ENCODE peak calls at places on chromosomes 3 and 15, in five cellular contexts. B is GM23248, A is WERI-Rb-1, J is left lung, O is cardiac muscle cell. D is an unnamed sample. For H3K27me3, the result is how much of the 10 kb centered on the place peaks cover.

GRCh38 chr15:52080031-52080430 is 32.5 kb downstream of the BCL2L10 start:
- DNase-seq in B (no peak), A (no peak), J (no peak), O (no peak), D (no peak)

GRCh38 chr15:33587773-33588172 is 277.0 kb downstream of the RYR3 start:
- DNase-seq in B (peak), A (no peak), J (no peak), O (no peak), D (no peak)

GRCh38 chr3:187256217-187256616 is 35.3 kb downstream of the MASP1 start:
- DNase-seq in B (no peak), A (no peak), J (no peak), O (no peak), D (no peak)

GRCh38 chr3:108486272-108486787 is 24.1 kb downstream of the MYH15 start:
- DNase-seq in B (no peak), A (no peak), J (no peak), O (no peak), D (no peak)

GRCh38 chr3:142828703-142829304 is 60.1 kb downstream of the PCOLCE2 start:
- DNase-seq in B (peak), A (peak), J (peak), O (peak), D (peak)

GRCh38 chr3:146221276-146221675 is 29.6 kb downstream of the PLSCR4 start:
- DNase-seq in B (peak), A (no peak), J (no peak), O (no peak), D (no peak)

GRCh38 chr3:78275420-78275852 is 1235.5 kb downstream of the ROBO2 start:
- DNase-seq in B (no peak), A (no peak), J (no peak), O (no peak), D (no peak)

GRCh38 chr3:72968280-72968679 is 28.3 kb upstream of the PPP4R2 start:
- DNase-seq in B (no peak), A (no peak), J (no peak), O (no peak), D (no peak)

GRCh38 chr3:100527347-100527735 is 34.9 kb downstream of the TMEM45A start:
- DNase-seq in B (peak), A (no peak), J (no peak), O (no peak), D (no peak)

GRCh38 chr3:55675478-55675877 is 188.4 kb upstream of the WNT5A start:
- DNase-seq in B (no peak), A (no peak), J (no peak), O (no peak), D (no peak)

GRCh38 chr3:132645058-132645457 is 14.6 kb downstream of the ACAD11 start:
- DNase-seq in B (no peak), A (no peak), J (no peak), O (no peak), D (no peak)

GRCh38 chr3:189337672-189338071 is 165.9 kb downstream of the TPRG1 start:
- DNase-seq in B (no peak), A (peak), J (no peak), O (no peak), D (no peak)

GRCh38 chr15:49082960-49083359 is 36.7 kb upstream of the SECISBP2L start:
- DNase-seq in B (peak), A (no peak), J (no peak), O (no peak), D (no peak)

GRCh38 chr3:33883538-33884203 is 85.2 kb downstream of the PDCD6IP start:
- DNase-seq in B (peak), A (peak), J (no peak), O (peak), D (peak)

GRCh38 chr3:65597225-65597951 is 441.3 kb downstream of the MAGI1 start:
- DNase-seq in B (peak), A (peak), J (peak), O (peak), D (no peak)

GRCh38 chr15:100191161-100191560 is 150.6 kb downstream of the ADAMTS17 start:
- DNase-seq in B (no peak), A (no peak), J (no peak), O (no peak), D (no peak)

GRCh38 chr3:159781867-159782266 is 206.8 kb upstream of the IL12A start:
- DNase-seq in B (no peak), A (no peak), J (no peak), O (no peak), D (no peak)

GRCh38 chr3:65561617-65562016 is 477.1 kb downstream of the MAGI1 start:
- DNase-seq in B (no peak), A (no peak), J (no peak), O (no peak), D (no peak)

GRCh38 chr3:194705227-194705626 is 19.5 kb downstream of the FAM43A start:
- DNase-seq in B (no peak), A (no peak), J (no peak), O (no peak), D (no peak)

GRCh38 chr3:26437678-26438077 is 184.9 kb upstream of the LRRC3B start:
- DNase-seq in B (peak), A (no peak), J (no peak), O (no peak), D (no peak)

GRCh38 chr3:196688349-196688748 is 23.7 kb downstream of the CEP19 start:
- DNase-seq in B (peak), A (no peak), J (peak), O (no peak), D (no peak)

GRCh38 chr3:52090620-52091468 is 34.5 kb upstream of the DUSP7 start:
- DNase-seq in B (no peak), A (no peak), J (peak), O (no peak), D (no peak)

GRCh38 chr3:183315739-183316138 is 62.7 kb downstream of the B3GNT5 start:
- DNase-seq in B (no peak), A (no peak), J (no peak), O (no peak), D (no peak)

GRCh38 chr3:160157321-160157720 is 67.9 kb upstream of the C3orf80 start:
- DNase-seq in B (no peak), A (no peak), J (no peak), O (no peak), D (no peak)

GRCh38 chr3:141393151-141394076 is 25.1 kb downstream of the ZBTB38 start:
- DNase-seq in B (no peak), A (no peak), J (no peak), O (no peak), D (no peak)

GRCh38 chr3:192062186-192062585 is 601.2 kb downstream of the PYDC2 start:
- DNase-seq in B (no peak), A (no peak), J (no peak), O (no peak), D (no peak)

GRCh38 chr15:66452971-66453580 is 44.5 kb downstream of the SNAPC5 start:
- DNase-seq in B (no peak), A (no peak), J (no peak), O (no peak), D (peak)

GRCh38 chr3:10992017-10992945 is at the start of gene SLC6A1:
- DNase-seq in B (peak), A (peak), J (no peak), O (peak), D (no peak)

DNA sequence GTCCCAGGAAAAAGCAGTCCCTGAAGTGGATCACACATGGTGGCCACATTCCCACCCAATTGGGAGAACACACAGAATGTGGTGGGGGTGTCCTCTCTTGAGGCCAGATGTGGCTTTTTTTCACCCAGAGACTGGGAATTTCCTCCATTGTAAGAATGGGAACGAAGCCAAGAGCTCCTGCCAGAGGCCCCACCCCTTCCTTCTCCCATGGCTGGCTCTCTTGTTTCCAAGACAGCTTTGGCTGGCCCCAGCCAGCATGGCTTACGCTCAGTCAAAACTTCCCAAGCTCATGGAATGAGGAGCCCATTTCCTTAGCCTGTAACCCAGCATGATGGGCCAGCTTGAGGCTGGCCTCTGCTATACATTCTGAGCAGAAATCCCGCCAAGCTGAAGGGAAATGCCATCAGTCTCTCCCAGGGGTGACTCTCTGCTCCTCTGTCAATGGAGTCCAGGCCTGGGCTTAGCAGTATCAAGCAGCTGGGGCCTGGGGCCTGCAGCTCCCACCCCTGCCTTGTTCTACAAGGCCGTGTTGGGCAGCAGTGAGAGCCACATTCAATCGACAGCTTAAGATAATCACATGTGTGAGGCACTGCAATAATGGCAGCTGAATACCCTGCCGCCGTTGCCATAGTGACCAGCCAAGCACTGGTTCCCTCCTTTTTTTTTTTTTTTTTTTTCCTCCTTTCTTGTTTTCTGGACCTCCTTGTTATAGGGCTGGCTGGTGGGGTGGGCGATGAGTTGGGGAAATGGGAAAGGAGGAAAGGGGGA is 142.4 kb downstream of the EPHB1 start:
- DNase-seq in B (no peak), A (peak), J (no peak), O (no peak), D (no peak)
- H3K27me3 ChIP-seq in B (under half), A (under half), J (under half), O (under half), D (under half)

GRCh38 chr3:50354850-50355249 is 4.2 kb downstream of the CYB561D2 start:
- DNase-seq in B (no peak), A (no peak), J (peak), O (no peak), D (no peak)

GRCh38 chr3:50356553-50356952 is 2.8 kb downstream of the TMEM115 start:
- DNase-seq in B (peak), A (no peak), J (peak), O (no peak), D (no peak)

GRCh38 chr3:50354186-50354764 is 3.6 kb downstream of the CYB561D2 start:
- DNase-seq in B (no peak), A (no peak), J (peak), O (no peak), D (no peak)

GRCh38 chr3:50358355-50358926 is 880 bp downstream of the TMEM115 start:
- DNase-seq in B (peak), A (no peak), J (peak), O (no peak), D (no peak)

DNA sequence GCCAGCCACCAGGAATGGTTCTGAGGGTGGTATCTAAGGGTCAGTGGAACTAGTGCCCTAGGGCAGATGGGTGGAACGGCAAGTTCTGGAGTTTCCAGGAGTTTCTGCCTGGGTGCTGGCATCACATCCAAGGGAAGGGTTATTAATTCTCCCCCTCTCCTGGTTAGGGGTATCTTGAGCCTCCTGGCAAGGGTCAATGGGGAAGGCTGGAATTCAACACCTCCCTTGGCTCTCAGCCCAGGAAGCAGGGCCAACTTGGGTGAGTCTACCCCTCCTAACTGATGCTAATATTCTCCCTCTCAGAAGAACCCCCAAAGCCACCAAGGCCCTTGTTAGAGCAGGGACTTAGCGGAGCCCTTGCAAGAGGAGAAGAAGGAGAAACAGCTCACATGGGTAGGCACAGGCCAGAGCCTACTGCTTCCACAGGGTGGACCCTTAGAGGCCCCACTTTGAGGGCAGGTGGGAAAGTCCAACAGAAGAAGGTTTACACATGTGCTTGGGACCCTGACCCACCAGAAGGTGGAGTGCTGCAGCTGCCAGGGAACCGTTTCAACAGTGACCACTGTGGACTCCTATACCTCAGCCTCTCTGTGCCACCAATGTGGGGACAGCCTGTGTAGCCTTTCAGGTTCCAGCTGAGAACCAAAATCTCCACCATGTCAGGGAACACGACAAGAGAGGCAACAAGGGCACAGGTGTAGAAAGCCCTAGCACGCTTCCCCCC is 3.3 kb downstream of the TMEM115 start:
- DNase-seq in B (peak), A (no peak), J (peak), O (no peak), D (no peak)
- H3K4me3 ChIP-seq in B (peak), A (no peak), J (no peak), O (no peak), D (peak)

DNA sequence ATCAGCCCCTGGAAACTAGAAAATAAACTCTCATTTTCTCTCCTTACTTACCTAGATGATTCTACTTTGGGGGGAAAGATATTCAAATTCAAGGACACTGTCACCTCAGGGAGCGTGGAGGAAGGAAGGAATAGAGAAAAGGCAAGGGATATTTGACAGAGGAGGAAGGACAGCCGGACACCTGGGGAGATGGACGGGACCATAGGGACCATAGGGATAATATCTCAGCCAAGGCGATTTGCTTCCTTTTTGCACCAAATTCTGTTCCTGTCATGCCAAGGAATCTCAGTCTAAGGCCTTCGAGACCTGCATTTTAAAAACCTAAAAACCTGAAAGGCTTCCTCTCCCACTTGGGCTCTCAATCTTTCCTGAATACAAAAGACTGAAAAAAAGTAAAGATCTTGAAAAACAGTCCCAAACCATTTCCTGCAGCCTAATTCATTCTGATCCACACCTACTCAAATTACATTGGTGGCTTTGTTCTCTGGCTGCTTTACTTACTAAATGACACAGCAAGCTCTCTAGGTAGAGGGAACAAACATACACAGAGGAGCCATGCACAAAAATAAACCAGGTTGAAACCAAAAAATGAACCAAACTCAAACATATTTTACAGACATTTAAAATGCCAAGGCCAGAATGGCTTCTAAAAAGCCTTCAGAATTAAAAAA is 73.8 kb upstream of the SLC24A5 start:
- DNase-seq in B (no peak), A (no peak), J (no peak), O (no peak), D (no peak)
- H3K27ac ChIP-seq in B (no peak), A (no peak), J (no peak), O (no peak), D (no peak)

DNA sequence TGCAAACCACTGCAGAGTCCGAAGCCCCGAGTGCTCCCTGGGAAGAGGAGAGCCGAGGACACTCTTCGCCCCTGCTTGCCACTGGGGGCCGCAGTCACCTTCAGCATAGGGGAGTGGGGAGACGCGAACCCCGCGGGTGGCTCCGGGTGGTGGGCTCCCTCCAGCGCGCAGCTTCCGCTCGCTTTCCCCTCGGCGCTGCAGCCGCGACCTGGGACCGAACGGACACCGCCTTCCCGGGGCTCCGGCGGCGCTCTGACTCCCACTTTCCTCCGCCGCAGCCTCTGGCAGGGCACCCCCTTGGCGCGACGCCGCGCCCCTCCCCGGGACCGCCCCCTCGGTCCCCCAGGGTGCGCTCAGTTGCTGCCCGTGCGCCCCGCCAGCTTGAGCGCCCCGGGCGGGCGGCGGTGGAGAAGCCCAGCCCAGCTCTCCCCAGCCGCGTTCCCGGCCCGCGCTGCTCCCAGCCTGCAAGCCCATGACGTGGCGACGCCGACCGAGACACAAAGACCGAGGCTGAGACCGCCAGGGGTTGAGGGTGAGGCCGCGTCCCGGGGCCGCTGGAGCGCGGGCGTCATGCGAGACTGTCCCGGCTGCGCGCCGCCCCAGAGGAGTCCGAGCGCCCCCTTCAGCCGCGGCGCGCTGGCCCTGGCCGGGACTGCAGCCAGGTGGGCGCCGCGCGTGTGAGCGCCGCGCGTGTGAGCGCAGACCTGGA is at the start of gene MINAR1:
- DNase-seq in B (peak), A (peak), J (peak), O (peak), D (no peak)
- H3K27me3 ChIP-seq in B (under half), A (under half), J (half or more), O (half or more), D (under half)

DNA sequence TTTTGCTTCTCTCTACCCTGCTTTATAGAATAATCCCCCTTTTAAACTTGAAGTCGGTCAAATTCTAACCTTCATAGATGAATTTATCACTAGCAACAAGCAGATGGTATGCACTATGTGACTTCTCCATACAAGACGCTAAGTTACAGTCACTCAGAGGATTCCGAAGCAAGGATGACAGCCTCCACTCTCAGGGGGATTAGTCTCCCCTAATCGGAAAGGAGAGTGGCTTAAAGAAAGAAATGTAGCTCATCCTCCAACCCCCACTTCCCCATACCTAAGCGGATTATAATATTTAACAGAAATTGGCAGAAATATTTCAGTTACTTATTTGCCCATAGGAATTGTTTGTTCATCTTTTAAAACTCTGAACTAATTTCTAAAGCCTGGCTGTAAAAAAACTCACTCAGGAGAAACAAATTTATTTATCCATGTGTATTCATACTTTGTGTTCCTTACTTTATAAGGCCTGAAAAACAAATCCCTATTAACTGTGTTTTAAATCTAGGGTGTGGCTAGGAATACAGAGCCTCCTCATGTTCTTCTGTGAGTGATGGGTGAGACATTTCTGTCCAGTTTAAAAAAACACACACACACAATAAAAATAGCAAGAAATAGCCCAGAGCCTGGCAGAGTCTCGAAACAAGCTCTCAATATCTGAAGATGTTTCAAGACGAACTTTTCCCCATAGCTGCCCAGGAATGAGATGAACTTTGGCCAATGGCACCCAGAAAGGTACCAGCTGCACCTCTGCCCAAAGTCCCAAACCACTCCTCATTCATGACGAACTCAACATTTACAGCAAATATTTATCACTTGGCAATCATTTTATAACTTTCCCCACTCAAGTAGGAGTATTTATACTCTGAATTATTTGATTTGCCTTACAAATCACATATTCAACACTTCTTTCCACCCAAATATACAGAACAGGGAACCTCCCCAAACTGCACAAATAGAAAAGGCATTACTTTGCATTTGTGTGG is 18.6 kb downstream of the SIAH2 start:
- DNase-seq in B (no peak), A (peak), J (no peak), O (no peak), D (no peak)
- H3K4me3 ChIP-seq in B (no peak), A (no peak), J (no peak), O (no peak), D (no peak)

DNA sequence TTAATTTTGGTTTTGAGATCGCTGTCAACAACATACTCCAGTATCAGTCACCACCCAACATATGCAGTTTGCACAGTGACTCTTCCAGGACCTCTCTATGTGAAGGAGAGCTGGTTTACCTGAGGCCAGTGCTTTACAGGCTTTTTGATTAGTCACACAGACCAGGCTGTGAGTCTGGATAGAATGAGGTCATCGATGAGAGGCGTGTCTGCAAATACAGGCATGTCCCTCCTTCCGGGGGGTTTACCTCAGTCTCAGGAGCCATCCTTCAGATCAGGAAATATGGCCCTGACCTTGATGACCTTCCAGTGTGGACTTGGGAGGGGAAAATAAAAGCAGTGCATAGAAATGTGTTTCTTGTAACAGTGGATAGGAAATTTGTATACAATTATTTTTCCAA is 46.9 kb downstream of the KBTBD12 start:
- DNase-seq in B (peak), A (no peak), J (no peak), O (no peak), D (no peak)
- H3K27ac ChIP-seq in B (no peak), A (no peak), J (no peak), O (no peak), D (no peak)